ENCODE peak calls at places on chromosomes 5 and 9, in eight cellular contexts. O is glutamatergic neuron; Y is stimulated activated CD4-positive, alpha-beta T cell treated with anti-CD3 and anti-CD28 coated beads, Interleukin-4, amount 100 ng/mL, for 48 hours; I is WTC11; L is GM04504; E is fibroblast of gingiva; P is activated T-cell treated with anti-CD3 and anti-CD28 coated beads for 1 hour; S is epithelial cell of esophagus. D is an unnamed sample.

GRCh38 chr9:122562134-122562760 is 9.3 kb downstream of the OR1N2 start:
- DNase-seq in S (no peak), E (no peak), O (peak), L (no peak), Y (no peak), I (peak), P (no peak), D (no peak)

GRCh38 chr9:115015018-115015635 is 84.7 kb upstream of the TNFSF8 start:
- DNase-seq in I (peak), S (peak), P (no peak), O (peak), Y (no peak), L (peak), E (peak), D (peak)

GRCh38 chr9:104988539-104988938 is 60.6 kb upstream of the ABCA1 start:
- DNase-seq in Y (no peak), O (no peak), P (no peak), L (no peak), I (no peak), S (no peak), E (no peak), D (no peak)

GRCh38 chr5:145511351-145511750 is 323.8 kb downstream of the PRELID2 start:
- DNase-seq in P (no peak), Y (no peak), E (no peak), L (no peak), I (no peak), O (no peak), S (no peak), D (no peak)

GRCh38 chr9:129281506-129282145 is 103.6 kb upstream of the IER5L start:
- DNase-seq in E (no peak), O (no peak), Y (no peak), I (no peak), S (no peak), P (no peak), L (no peak), D (no peak)

GRCh38 chr9:37952731-37953130 is 48.8 kb upstream of the SLC25A51 start:
- DNase-seq in E (no peak), L (peak), Y (no peak), I (no peak), S (peak), O (no peak), P (no peak), D (peak)

GRCh38 chr5:167863883-167864282 is 427.6 kb upstream of the WWC1 start:
- DNase-seq in L (no peak), S (no peak), P (no peak), E (no peak), Y (no peak), O (no peak), I (no peak), D (no peak)

GRCh38 chr5:74919487-74919886 is 53.3 kb upstream of the FAM169A start:
- DNase-seq in P (no peak), E (peak), O (no peak), L (peak), S (peak), I (no peak), Y (no peak), D (peak)

GRCh38 chr5:56319281-56320242 is 86.4 kb upstream of the ANKRD55 start:
- DNase-seq in S (peak), Y (no peak), E (no peak), I (no peak), L (no peak), P (no peak), O (no peak), D (peak)

GRCh38 chr5:138461343-138462125 is 3.7 kb upstream of the EGR1 start:
- DNase-seq in I (no peak), O (no peak), E (peak), S (peak), Y (no peak), L (peak), P (no peak), D (peak)

GRCh38 chr5:143594913-143595818 is 191.7 kb upstream of the NR3C1 start:
- DNase-seq in L (no peak), P (no peak), Y (no peak), S (peak), E (peak), O (no peak), I (no peak), D (peak)

GRCh38 chr5:57494104-57495098 is 11.8 kb upstream of the ACTBL2 start:
- DNase-seq in L (peak), P (peak), I (no peak), Y (peak), E (peak), O (no peak), S (peak), D (peak)

GRCh38 chr5:36688722-36689121 is 82.3 kb downstream of the SLC1A3 start:
- DNase-seq in P (no peak), S (peak), L (no peak), E (no peak), Y (no peak), I (peak), O (no peak), D (no peak)

GRCh38 chr5:80672140-80672736 is 17.5 kb upstream of the DHFR start:
- DNase-seq in I (peak), P (peak), S (peak), O (peak), L (peak), Y (peak), E (peak), D (peak)

GRCh38 chr5:174505621-174506020 is 218.8 kb upstream of the MSX2 start:
- DNase-seq in E (no peak), O (no peak), P (no peak), L (no peak), I (no peak), S (peak), Y (no peak), D (peak)

GRCh38 chr5:137294604-137295003 is 204.5 kb downstream of the SPOCK1 start:
- DNase-seq in E (no peak), Y (no peak), S (no peak), O (no peak), L (no peak), P (no peak), I (no peak), D (no peak)

GRCh38 chr5:157548513-157549282 is 26.9 kb downstream of the ADAM19 start:
- DNase-seq in I (no peak), E (peak), S (peak), L (peak), Y (no peak), O (no peak), P (no peak), D (peak)

GRCh38 chr5:84724683-84725082 is 340.0 kb upstream of the EDIL3 start:
- DNase-seq in P (no peak), Y (no peak), L (no peak), O (no peak), S (peak), E (peak), I (no peak), D (peak)

GRCh38 chr5:32419791-32420190 is 24.7 kb downstream of the ZFR start:
- DNase-seq in L (no peak), S (no peak), Y (no peak), E (no peak), O (peak), P (no peak), I (no peak), D (no peak)

GRCh38 chr5:139180850-139181785 is 17.1 kb downstream of the SIL1 start:
- DNase-seq in L (no peak), O (no peak), P (no peak), I (no peak), Y (no peak), E (peak), S (no peak), D (no peak)

GRCh38 chr9:89360465-89360864 is 42.2 kb downstream of the SECISBP2 start:
- DNase-seq in P (no peak), E (no peak), I (no peak), Y (no peak), L (no peak), O (no peak), S (no peak), D (no peak)

GRCh38 chr5:71892641-71893340 is 173.7 kb downstream of the CARTPT start:
- DNase-seq in E (no peak), O (peak), S (no peak), Y (no peak), L (no peak), I (peak), P (no peak), D (no peak)

GRCh38 chr5:59745422-59745863 is 148.1 kb downstream of the PDE4D start:
- DNase-seq in S (peak), L (peak), O (no peak), Y (no peak), P (no peak), I (no peak), E (peak), D (peak)

GRCh38 chr5:144117412-144117811 is 53.0 kb downstream of the YIPF5 start:
- DNase-seq in L (no peak), S (peak), O (no peak), Y (no peak), E (no peak), P (no peak), I (no peak), D (no peak)

GRCh38 chr9:36280989-36281388 is 22.7 kb upstream of the GNE start:
- DNase-seq in I (no peak), L (no peak), P (no peak), Y (no peak), O (no peak), S (no peak), E (no peak), D (no peak)

GRCh38 chr9:22084336-22085035 is 75.4 kb upstream of the CDKN2B start:
- DNase-seq in I (no peak), L (peak), Y (no peak), E (peak), O (no peak), P (no peak), S (peak), D (peak)

GRCh38 chr5:133967715-133968056 is 739 bp downstream of the C5orf15 start:
- DNase-seq in E (peak), Y (no peak), S (peak), I (no peak), L (no peak), O (no peak), P (no peak), D (peak)

GRCh38 chr5:82749453-82749852 is 327.7 kb downstream of the TMEM167A start:
- DNase-seq in E (no peak), S (no peak), I (no peak), O (no peak), P (no peak), Y (no peak), L (no peak), D (peak)

GRCh38 chr5:134240421-134240962 is 14.6 kb upstream of the PPP2CA start:
- DNase-seq in P (no peak), I (no peak), S (peak), E (peak), L (no peak), O (no peak), Y (no peak), D (peak)

GRCh38 chr9:35658144-35658893 is at the start of gene CCDC107:
- DNase-seq in Y (peak), I (peak), E (peak), L (no peak), O (peak), P (peak), S (peak), D (peak)